ENCODE peak calls at places on chromosomes 13 and 19, in six cellular contexts. One of them, this sample, is unnamed.

GRCh38 chr19:29113838-29114237 is 99.1 kb downstream of the UQCRFS1 start:
- DNase-seq in neural progenitor cell: no peak
- DNase-seq in hepatocyte: no peak
- DNase-seq in CD4-positive, alpha-beta T cell: no peak
- DNase-seq in fibroblast of the aortic adventitia: no peak
- DNase-seq in mammary epithelial cell: no peak
- DNase-seq in this sample: no peak

GRCh38 chr13:35954207-35954560 is 177.0 kb downstream of the DCLK1 start:
- DNase-seq in neural progenitor cell: no peak
- DNase-seq in hepatocyte: no peak
- DNase-seq in CD4-positive, alpha-beta T cell: no peak
- DNase-seq in fibroblast of the aortic adventitia: peak; percentile 37
- DNase-seq in mammary epithelial cell: no peak
- DNase-seq in this sample: no peak

GRCh38 chr19:40736661-40737060 is 13.6 kb downstream of the ACTMAP start:
- DNase-seq in neural progenitor cell: no peak
- DNase-seq in hepatocyte: no peak
- DNase-seq in CD4-positive, alpha-beta T cell: no peak
- DNase-seq in fibroblast of the aortic adventitia: no peak
- DNase-seq in mammary epithelial cell: no peak
- DNase-seq in this sample: no peak

GRCh38 chr13:32713397-32713796 is 127.1 kb downstream of the PDS5B start:
- DNase-seq in neural progenitor cell: no peak
- DNase-seq in hepatocyte: no peak
- DNase-seq in CD4-positive, alpha-beta T cell: no peak
- DNase-seq in fibroblast of the aortic adventitia: no peak
- DNase-seq in mammary epithelial cell: no peak
- DNase-seq in this sample: no peak

GRCh38 chr19:3358919-3359849 is 7.2 kb upstream of the NFIC start:
- DNase-seq in neural progenitor cell: peak; percentile 60
- DNase-seq in hepatocyte: peak; percentile 62
- DNase-seq in CD4-positive, alpha-beta T cell: peak; percentile 55
- DNase-seq in fibroblast of the aortic adventitia: no peak
- DNase-seq in mammary epithelial cell: no peak
- DNase-seq in this sample: no peak

GRCh38 chr19:42360787-42361544 is 29.1 kb downstream of the CNFN start:
- DNase-seq in neural progenitor cell: peak; percentile 80
- DNase-seq in hepatocyte: no peak
- DNase-seq in CD4-positive, alpha-beta T cell: no peak
- DNase-seq in fibroblast of the aortic adventitia: peak; percentile 76
- DNase-seq in mammary epithelial cell: no peak
- DNase-seq in this sample: no peak

GRCh38 chr19:36213793-36214387 is 575 bp downstream of the ZNF565 start:
- DNase-seq in neural progenitor cell: no peak
- DNase-seq in hepatocyte: peak; percentile 6
- DNase-seq in CD4-positive, alpha-beta T cell: no peak
- DNase-seq in fibroblast of the aortic adventitia: no peak
- DNase-seq in mammary epithelial cell: no peak
- DNase-seq in this sample: peak; percentile 60

GRCh38 chr19:40691421-40692211 is 1.2 kb upstream of the NUMBL start:
- DNase-seq in neural progenitor cell: peak; percentile 28
- DNase-seq in hepatocyte: no peak
- DNase-seq in CD4-positive, alpha-beta T cell: no peak
- DNase-seq in fibroblast of the aortic adventitia: no peak
- DNase-seq in mammary epithelial cell: no peak
- DNase-seq in this sample: no peak

GRCh38 chr19:6108721-6109633 is 1.3 kb downstream of the RFX2 start:
- DNase-seq in neural progenitor cell: peak; percentile 57
- DNase-seq in hepatocyte: peak; percentile 57
- DNase-seq in CD4-positive, alpha-beta T cell: peak; percentile 38
- DNase-seq in fibroblast of the aortic adventitia: peak; percentile 87
- DNase-seq in mammary epithelial cell: peak; percentile 59
- DNase-seq in this sample: no peak

GRCh38 chr13:107461751-107462150 is 753.6 kb downstream of the LIG4 start:
- DNase-seq in neural progenitor cell: no peak
- DNase-seq in hepatocyte: no peak
- DNase-seq in CD4-positive, alpha-beta T cell: no peak
- DNase-seq in fibroblast of the aortic adventitia: peak; percentile 39
- DNase-seq in mammary epithelial cell: no peak
- DNase-seq in this sample: no peak

GRCh38 chr19:27580906-27581305 is 1632.0 kb downstream of the UQCRFS1 start:
- DNase-seq in neural progenitor cell: no peak
- DNase-seq in hepatocyte: no peak
- DNase-seq in CD4-positive, alpha-beta T cell: no peak
- DNase-seq in fibroblast of the aortic adventitia: no peak
- DNase-seq in mammary epithelial cell: no peak
- DNase-seq in this sample: no peak

GRCh38 chr13:111548805-111549204 is 228.4 kb downstream of the TEX29 start:
- DNase-seq in neural progenitor cell: no peak
- DNase-seq in hepatocyte: no peak
- DNase-seq in CD4-positive, alpha-beta T cell: no peak
- DNase-seq in fibroblast of the aortic adventitia: no peak
- DNase-seq in mammary epithelial cell: no peak
- DNase-seq in this sample: no peak

GRCh38 chr13:34731486-34731885 is 210.6 kb upstream of the NBEA start:
- DNase-seq in neural progenitor cell: no peak
- DNase-seq in hepatocyte: no peak
- DNase-seq in CD4-positive, alpha-beta T cell: no peak
- DNase-seq in fibroblast of the aortic adventitia: no peak
- DNase-seq in mammary epithelial cell: peak; percentile 51
- DNase-seq in this sample: no peak

GRCh38 chr13:113843063-113843654 is 20.7 kb downstream of the GAS6 start:
- DNase-seq in neural progenitor cell: no peak
- DNase-seq in hepatocyte: no peak
- DNase-seq in CD4-positive, alpha-beta T cell: no peak
- DNase-seq in fibroblast of the aortic adventitia: no peak
- DNase-seq in mammary epithelial cell: no peak
- DNase-seq in this sample: no peak

GRCh38 chr19:40681039-40681438 is 9.4 kb downstream of the NUMBL start:
- DNase-seq in neural progenitor cell: no peak
- DNase-seq in hepatocyte: no peak
- DNase-seq in CD4-positive, alpha-beta T cell: no peak
- DNase-seq in fibroblast of the aortic adventitia: no peak
- DNase-seq in mammary epithelial cell: no peak
- DNase-seq in this sample: no peak

GRCh38 chr13:33509642-33510229 is 224.2 kb upstream of the STARD13 start:
- DNase-seq in neural progenitor cell: peak; percentile 9
- DNase-seq in hepatocyte: no peak
- DNase-seq in CD4-positive, alpha-beta T cell: no peak
- DNase-seq in fibroblast of the aortic adventitia: peak; percentile 93
- DNase-seq in mammary epithelial cell: no peak
- DNase-seq in this sample: no peak

GRCh38 chr13:84445776-84446175 is 563.5 kb upstream of the SLITRK1 start:
- DNase-seq in neural progenitor cell: no peak
- DNase-seq in hepatocyte: no peak
- DNase-seq in CD4-positive, alpha-beta T cell: no peak
- DNase-seq in fibroblast of the aortic adventitia: no peak
- DNase-seq in mammary epithelial cell: peak; percentile 86
- DNase-seq in this sample: no peak

GRCh38 chr13:23392313-23392712 is 41.2 kb downstream of the SACS start:
- DNase-seq in neural progenitor cell: no peak
- DNase-seq in hepatocyte: no peak
- DNase-seq in CD4-positive, alpha-beta T cell: no peak
- DNase-seq in fibroblast of the aortic adventitia: no peak
- DNase-seq in mammary epithelial cell: no peak
- DNase-seq in this sample: no peak

GRCh38 chr19:35216833-35217707 is 11.5 kb downstream of the FAM187B start:
- DNase-seq in neural progenitor cell: no peak
- DNase-seq in hepatocyte: peak; percentile 55
- DNase-seq in CD4-positive, alpha-beta T cell: peak; percentile 32
- DNase-seq in fibroblast of the aortic adventitia: no peak
- DNase-seq in mammary epithelial cell: peak; percentile 40
- DNase-seq in this sample: peak; percentile 85

GRCh38 chr19:36008336-36008978 is at the start of gene SYNE4:
- DNase-seq in neural progenitor cell: peak; percentile 75
- DNase-seq in hepatocyte: peak; percentile 89
- DNase-seq in CD4-positive, alpha-beta T cell: no peak
- DNase-seq in fibroblast of the aortic adventitia: no peak
- DNase-seq in mammary epithelial cell: no peak
- DNase-seq in this sample: no peak

GRCh38 chr19:46970815-46971214 is 48.8 kb upstream of the NPAS1 start:
- DNase-seq in neural progenitor cell: no peak
- DNase-seq in hepatocyte: no peak
- DNase-seq in CD4-positive, alpha-beta T cell: no peak
- DNase-seq in fibroblast of the aortic adventitia: peak; percentile 75
- DNase-seq in mammary epithelial cell: no peak
- DNase-seq in this sample: no peak

DNA sequence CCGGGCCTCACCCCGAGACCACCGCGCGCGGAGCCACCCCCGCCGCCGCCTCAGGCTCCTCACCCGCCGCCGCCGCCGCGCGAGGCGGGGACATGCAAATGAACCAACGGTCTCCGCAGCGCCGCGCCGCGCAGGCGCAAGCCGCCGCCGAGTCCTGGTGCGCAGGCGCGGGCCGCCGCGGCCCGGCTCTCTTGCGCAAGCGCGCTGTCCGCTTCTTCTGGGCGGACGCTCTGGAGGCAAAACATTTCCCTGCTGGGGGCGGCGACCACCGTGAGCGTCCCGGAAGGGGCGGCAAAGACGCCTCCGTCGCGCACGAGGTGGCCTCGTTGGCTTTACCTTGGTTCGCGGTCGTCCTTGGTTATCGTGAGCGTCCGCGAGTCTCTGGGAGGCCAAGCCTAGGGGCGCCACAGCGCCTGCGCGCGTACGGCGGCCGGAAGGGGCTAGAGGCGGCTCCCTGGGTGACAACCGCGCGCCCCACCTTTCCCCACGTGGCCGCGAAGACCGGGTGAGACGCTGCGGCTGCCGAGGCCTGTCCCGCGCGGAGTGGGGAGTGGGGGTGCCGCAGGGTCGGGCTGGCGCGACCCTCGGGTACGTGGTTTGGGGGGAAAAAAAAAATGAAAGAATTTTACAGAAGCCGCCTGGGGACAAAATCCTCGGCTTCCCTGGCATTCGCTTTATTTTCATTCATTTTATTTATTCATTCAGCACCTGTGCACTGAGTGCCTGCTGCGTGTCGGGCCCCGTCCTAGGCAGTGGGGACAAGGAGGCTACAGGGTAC is at the start of the genes ARMC6 and SUGP2:
- DNase-seq in neural progenitor cell: peak; percentile 96
- DNase-seq in hepatocyte: peak; percentile 95
- DNase-seq in CD4-positive, alpha-beta T cell: peak; percentile 78
- DNase-seq in fibroblast of the aortic adventitia: peak; percentile 83
- DNase-seq in mammary epithelial cell: peak; percentile 84
- DNase-seq in this sample: peak; percentile 81
- TF ChIP-seq CTCF in neural progenitor cell: no peak
- TF ChIP-seq CTCF in hepatocyte: no peak
- TF ChIP-seq CTCF in CD4-positive, alpha-beta T cell: no peak
- TF ChIP-seq CTCF in fibroblast of the aortic adventitia: peak; percentile 19
- TF ChIP-seq CTCF in mammary epithelial cell: no peak
- TF ChIP-seq CTCF in this sample: no peak

GRCh38 chr19:39539519-39540332 is at the start of gene EID2:
- DNase-seq in neural progenitor cell: peak; percentile 97
- DNase-seq in hepatocyte: peak; percentile 98
- DNase-seq in CD4-positive, alpha-beta T cell: peak; percentile 94
- DNase-seq in fibroblast of the aortic adventitia: peak; percentile 95
- DNase-seq in mammary epithelial cell: peak; percentile 84
- DNase-seq in this sample: peak; percentile 96

GRCh38 chr19:39542198-39542597 is 2.2 kb upstream of the EID2 start:
- DNase-seq in neural progenitor cell: peak; percentile 60
- DNase-seq in hepatocyte: no peak
- DNase-seq in CD4-positive, alpha-beta T cell: no peak
- DNase-seq in fibroblast of the aortic adventitia: no peak
- DNase-seq in mammary epithelial cell: no peak
- DNase-seq in this sample: no peak

GRCh38 chr19:39543477-39543857 is 3.5 kb upstream of the EID2 start:
- DNase-seq in neural progenitor cell: no peak
- DNase-seq in hepatocyte: no peak
- DNase-seq in CD4-positive, alpha-beta T cell: no peak
- DNase-seq in fibroblast of the aortic adventitia: no peak
- DNase-seq in mammary epithelial cell: peak; percentile 90
- DNase-seq in this sample: no peak

GRCh38 chr19:39539165-39539518 is 819 bp downstream of the EID2 start:
- DNase-seq in neural progenitor cell: peak; percentile 49
- DNase-seq in hepatocyte: peak; percentile 28
- DNase-seq in CD4-positive, alpha-beta T cell: no peak
- DNase-seq in fibroblast of the aortic adventitia: peak; percentile 53
- DNase-seq in mammary epithelial cell: peak; percentile 37
- DNase-seq in this sample: no peak

DNA sequence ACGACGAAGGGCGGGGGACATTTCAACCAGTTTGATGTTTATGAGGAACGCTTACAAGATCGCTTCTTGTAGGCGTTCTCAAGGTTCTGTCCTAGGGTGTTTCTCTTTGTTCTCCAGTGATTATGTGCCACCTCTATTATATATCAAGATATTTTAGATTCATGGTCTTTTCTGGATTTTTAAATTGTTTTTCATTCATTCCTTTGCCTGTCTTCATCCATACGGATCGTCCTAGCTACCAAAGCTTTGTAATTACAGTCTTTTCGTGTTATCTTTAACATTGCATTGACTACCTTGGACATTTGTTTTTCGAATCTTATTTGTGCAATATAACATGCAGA is 342 bp upstream of the EID2 start:
- DNase-seq in neural progenitor cell: no peak
- DNase-seq in hepatocyte: no peak
- DNase-seq in CD4-positive, alpha-beta T cell: no peak
- DNase-seq in fibroblast of the aortic adventitia: no peak
- DNase-seq in mammary epithelial cell: no peak
- DNase-seq in this sample: no peak
- TF ChIP-seq CTCF in neural progenitor cell: no peak
- TF ChIP-seq CTCF in hepatocyte: no peak
- TF ChIP-seq CTCF in CD4-positive, alpha-beta T cell: peak; percentile 91
- TF ChIP-seq CTCF in fibroblast of the aortic adventitia: no peak
- TF ChIP-seq CTCF in mammary epithelial cell: no peak
- TF ChIP-seq CTCF in this sample: peak; percentile 31

GRCh38 chr13:59261928-59262488 is 901.7 kb downstream of the DIAPH3 start:
- DNase-seq in neural progenitor cell: peak; percentile 61
- DNase-seq in hepatocyte: peak; percentile 18
- DNase-seq in CD4-positive, alpha-beta T cell: no peak
- DNase-seq in fibroblast of the aortic adventitia: peak; percentile 4
- DNase-seq in mammary epithelial cell: no peak
- DNase-seq in this sample: no peak
- TF ChIP-seq CTCF in neural progenitor cell: peak; percentile 73
- TF ChIP-seq CTCF in hepatocyte: peak; percentile 47
- TF ChIP-seq CTCF in CD4-positive, alpha-beta T cell: no peak
- TF ChIP-seq CTCF in fibroblast of the aortic adventitia: peak; percentile 38
- TF ChIP-seq CTCF in mammary epithelial cell: no peak
- TF ChIP-seq CTCF in this sample: no peak

GRCh38 chr13:97758317-97758716 is 195.2 kb upstream of the IPO5 start:
- DNase-seq in neural progenitor cell: no peak
- DNase-seq in hepatocyte: no peak
- DNase-seq in CD4-positive, alpha-beta T cell: no peak
- DNase-seq in fibroblast of the aortic adventitia: peak; percentile 57
- DNase-seq in mammary epithelial cell: no peak
- DNase-seq in this sample: no peak
- TF ChIP-seq CTCF in neural progenitor cell: no peak
- TF ChIP-seq CTCF in hepatocyte: no peak
- TF ChIP-seq CTCF in CD4-positive, alpha-beta T cell: no peak
- TF ChIP-seq CTCF in fibroblast of the aortic adventitia: no peak
- TF ChIP-seq CTCF in mammary epithelial cell: no peak
- TF ChIP-seq CTCF in this sample: no peak

DNA sequence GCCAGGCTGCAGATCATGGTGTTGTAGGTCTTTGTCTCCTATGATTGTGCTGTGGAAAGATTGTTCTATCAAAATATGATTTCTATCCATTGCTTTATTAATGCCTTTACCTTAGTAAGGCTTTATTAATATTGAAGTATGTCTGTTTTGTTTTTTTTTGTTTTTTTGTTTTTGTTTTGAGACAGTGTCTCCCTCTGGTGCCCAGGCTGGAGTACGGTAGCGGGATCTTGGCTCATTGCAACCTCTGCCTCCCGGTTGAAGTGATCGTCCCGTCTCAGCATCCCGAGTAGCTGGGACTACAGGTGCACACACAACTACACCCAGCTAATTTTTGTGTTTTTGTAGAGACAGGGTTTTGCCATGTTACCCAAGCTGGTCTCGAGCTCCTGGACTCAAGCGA is 7.7 kb downstream of the IRGC start:
- DNase-seq in neural progenitor cell: no peak
- DNase-seq in hepatocyte: no peak
- DNase-seq in CD4-positive, alpha-beta T cell: no peak
- DNase-seq in fibroblast of the aortic adventitia: no peak
- DNase-seq in mammary epithelial cell: no peak
- DNase-seq in this sample: no peak
- TF ChIP-seq CTCF in neural progenitor cell: peak; percentile 44
- TF ChIP-seq CTCF in hepatocyte: no peak
- TF ChIP-seq CTCF in CD4-positive, alpha-beta T cell: no peak
- TF ChIP-seq CTCF in fibroblast of the aortic adventitia: peak; percentile 42
- TF ChIP-seq CTCF in mammary epithelial cell: peak; percentile 26
- TF ChIP-seq CTCF in this sample: peak; percentile 71